ENCODE peak calls at places on chromosomes 1 and 21, in six cellular contexts. Z is ovary, Y is thyroid gland, M is mammary epithelial cell, P is heart left ventricle, C is tibial nerve. R is an unnamed sample.

GRCh38 chr1:151547119-151547899 is 7.2 kb downstream of the TUFT1 start:
- DNase-seq in Z (peak; percentile 66), Y (peak; percentile 93), M (peak; percentile 93), P (peak; percentile 45), C (peak; percentile 22), R (peak; percentile 84)

GRCh38 chr1:247400685-247401084 is 15.3 kb upstream of the NLRP3 start:
- DNase-seq in Z (no peak), Y (no peak), M (no peak), P (no peak), C (no peak), R (no peak)

GRCh38 chr1:36481771-36482723 is 666 bp downstream of the CSF3R start:
- DNase-seq in Z (no peak), Y (no peak), M (no peak), P (no peak), C (no peak), R (no peak)

GRCh38 chr1:214472362-214472761 is 79.0 kb downstream of the PTPN14 start:
- DNase-seq in Z (no peak), Y (no peak), M (peak; percentile 54), P (no peak), C (no peak), R (no peak)

GRCh38 chr1:210072129-210072528 is 134.1 kb downstream of the SYT14 start:
- DNase-seq in Z (no peak), Y (no peak), M (no peak), P (no peak), C (no peak), R (no peak)

GRCh38 chr1:172902861-172903381 is 147.8 kb downstream of the TNFSF18 start:
- DNase-seq in Z (no peak), Y (no peak), M (peak; percentile 84), P (no peak), C (no peak), R (no peak)

GRCh38 chr1:151361883-151362282 is 10.6 kb downstream of the SELENBP1 start:
- DNase-seq in Z (no peak), Y (no peak), M (no peak), P (no peak), C (no peak), R (no peak)

GRCh38 chr1:7302126-7302525 is 469.0 kb upstream of the VAMP3 start:
- DNase-seq in Z (no peak), Y (no peak), M (no peak), P (no peak), C (no peak), R (peak; percentile 19)

GRCh38 chr1:232380131-232380530 is 249.8 kb downstream of the SIPA1L2 start:
- DNase-seq in Z (no peak), Y (no peak), M (no peak), P (no peak), C (no peak), R (no peak)

GRCh38 chr21:44704636-44705001 is 6.8 kb downstream of the TSPEAR start:
- DNase-seq in Z (peak; percentile 18), Y (no peak), M (no peak), P (no peak), C (no peak), R (no peak)

GRCh38 chr1:217311766-217312165 is 319.1 kb downstream of the GPATCH2 start:
- DNase-seq in Z (no peak), Y (no peak), M (no peak), P (no peak), C (no peak), R (no peak)

GRCh38 chr1:181104790-181105133 is 16.3 kb downstream of the IER5 start:
- DNase-seq in Z (no peak), Y (peak; percentile 40), M (no peak), P (no peak), C (no peak), R (no peak)

GRCh38 chr1:32358435-32358834 is 3.9 kb downstream of the FAM229A start:
- DNase-seq in Z (no peak), Y (no peak), M (no peak), P (no peak), C (no peak), R (no peak)

GRCh38 chr21:33858672-33859372 is 56.8 kb downstream of the ATP5PO start:
- DNase-seq in Z (no peak), Y (no peak), M (no peak), P (no peak), C (no peak), R (no peak)

GRCh38 chr1:9822490-9822889 is 1.3 kb downstream of the CLSTN1 start:
- DNase-seq in Z (no peak), Y (no peak), M (no peak), P (no peak), C (no peak), R (no peak)

GRCh38 chr1:57307382-57307781 is 116.5 kb downstream of the DAB1 start:
- DNase-seq in Z (no peak), Y (no peak), M (peak; percentile 2), P (peak; percentile 46), C (no peak), R (no peak)

GRCh38 chr1:181396171-181396670 is 87.1 kb upstream of the CACNA1E start:
- DNase-seq in Z (no peak), Y (no peak), M (no peak), P (no peak), C (no peak), R (no peak)

GRCh38 chr1:245710961-245711903 is 556.4 kb downstream of the KIF26B start:
- DNase-seq in Z (no peak), Y (no peak), M (no peak), P (no peak), C (no peak), R (no peak)

GRCh38 chr1:218377143-218377660 is 32.1 kb downstream of the TGFB2 start:
- DNase-seq in Z (no peak), Y (no peak), M (peak; percentile 95), P (no peak), C (no peak), R (no peak)

GRCh38 chr1:70504821-70505193 is 93.7 kb downstream of the CTH start:
- DNase-seq in Z (peak; percentile 42), Y (no peak), M (no peak), P (no peak), C (peak; percentile 26), R (no peak)

GRCh38 chr1:167488786-167489185 is 29.5 kb downstream of the CD247 start:
- DNase-seq in Z (no peak), Y (peak; percentile 51), M (no peak), P (no peak), C (no peak), R (no peak)

GRCh38 chr1:1356166-1356795 is 2.1 kb downstream of the MXRA8 start:
- DNase-seq in Z (no peak), Y (no peak), M (no peak), P (no peak), C (no peak), R (no peak)

GRCh38 chr1:153760440-153760839 is 14.8 kb upstream of the SLC27A3 start:
- DNase-seq in Z (no peak), Y (no peak), M (no peak), P (no peak), C (no peak), R (no peak)

GRCh38 chr1:177077734-177078489 is 86.6 kb downstream of the ASTN1 start:
- DNase-seq in Z (no peak), Y (no peak), M (no peak), P (no peak), C (no peak), R (no peak)

GRCh38 chr21:46551636-46552241 is 53.1 kb downstream of the S100B start:
- DNase-seq in Z (no peak), Y (no peak), M (no peak), P (peak; percentile 56), C (no peak), R (peak; percentile 44)

GRCh38 chr1:210098376-210098775 is 134.2 kb upstream of the SERTAD4 start:
- DNase-seq in Z (no peak), Y (no peak), M (no peak), P (no peak), C (no peak), R (no peak)

GRCh38 chr1:212125654-212126053 is 90.1 kb downstream of the DTL start:
- DNase-seq in Z (no peak), Y (no peak), M (no peak), P (no peak), C (no peak), R (no peak)
- H3K27ac ChIP-seq in Z (no peak overlapping the region), Y (no peak overlapping the region), M (no peak overlapping the region), P (no peak overlapping the region), C (no peak overlapping the region), R (no peak overlapping the region)

DNA sequence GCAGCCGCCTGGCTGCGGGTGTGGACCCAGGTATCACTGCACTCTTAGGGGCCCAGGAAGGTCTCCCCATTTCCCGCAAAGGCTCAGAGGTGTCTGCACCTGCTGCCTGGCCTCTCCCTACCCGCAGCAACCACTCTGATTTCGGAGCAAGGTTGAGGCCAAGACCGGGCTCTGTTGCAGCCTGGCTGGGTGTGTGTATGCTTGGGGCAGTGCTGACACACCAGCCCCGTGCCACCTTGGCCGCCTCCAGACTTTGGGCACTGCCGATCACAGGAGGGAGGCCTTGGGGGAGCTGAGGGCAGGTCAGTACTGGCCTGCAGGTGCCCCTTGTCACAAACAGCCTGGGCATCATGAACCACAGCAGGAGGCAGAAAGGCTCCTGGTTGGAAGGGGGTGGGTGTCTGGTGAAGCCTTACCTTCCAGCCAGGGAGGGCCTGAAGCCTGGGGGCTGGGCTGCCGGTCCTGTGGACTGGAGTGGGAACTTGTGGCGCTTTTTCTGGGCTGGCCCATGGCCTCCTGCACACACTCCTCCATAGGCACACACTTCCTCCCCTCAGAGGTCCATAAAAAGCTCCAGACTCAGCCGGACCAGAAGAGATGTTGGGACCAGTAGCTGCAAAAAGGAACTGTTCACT is 519.5 kb downstream of the RWDD3 start:
- DNase-seq in Z (no peak), Y (no peak), M (no peak), P (no peak), C (no peak), R (no peak)
- H3K9me3 ChIP-seq in Z (no peaks in the 10 kb centered on the region), Y (no peaks in the 10 kb centered on the region), M (no peaks in the 10 kb centered on the region), P (peaks cover 26% of the 10 kb centered on the region), C (no peaks in the 10 kb centered on the region), R (peaks cover 6% of the 10 kb centered on the region)

GRCh38 chr1:90940746-90941145 is 81.1 kb downstream of the ZNF644 start:
- DNase-seq in Z (no peak), Y (no peak), M (no peak), P (no peak), C (no peak), R (no peak)

GRCh38 chr1:90936061-90936460 is 85.8 kb downstream of the ZNF644 start:
- DNase-seq in Z (no peak), Y (no peak), M (no peak), P (no peak), C (no peak), R (no peak)

GRCh38 chr1:90936731-90937130 is 85.1 kb downstream of the ZNF644 start:
- DNase-seq in Z (no peak), Y (no peak), M (no peak), P (no peak), C (no peak), R (no peak)
- H3K4me1 ChIP-seq in Z (no peaks in the 10 kb centered on the region), Y (peaks cover 8% of the 10 kb centered on the region), M (no peaks in the 10 kb centered on the region), P (no peaks in the 10 kb centered on the region), C (peaks cover 4% of the 10 kb centered on the region), R (peaks cover 12% of the 10 kb centered on the region)

GRCh38 chr1:3082571-3083516 is 13.8 kb downstream of the PRDM16 start:
- DNase-seq in Z (no peak), Y (no peak), M (no peak), P (no peak), C (no peak), R (no peak)

GRCh38 chr1:3080236-3080964 is 11.4 kb downstream of the PRDM16 start:
- DNase-seq in Z (no peak), Y (no peak), M (no peak), P (no peak), C (no peak), R (no peak)

GRCh38 chr1:3082051-3082450 is 13.0 kb downstream of the PRDM16 start:
- DNase-seq in Z (no peak), Y (no peak), M (no peak), P (no peak), C (no peak), R (no peak)

GRCh38 chr1:3079381-3080093 is 10.5 kb downstream of the PRDM16 start:
- DNase-seq in Z (no peak), Y (peak; percentile 61), M (no peak), P (no peak), C (no peak), R (no peak)

GRCh38 chr1:3081171-3081683 is 12.2 kb downstream of the PRDM16 start:
- DNase-seq in Z (no peak), Y (no peak), M (no peak), P (no peak), C (no peak), R (no peak)
- H3K27ac ChIP-seq in Z (no peak overlapping the region), Y (no peak overlapping the region), M (no peak overlapping the region), P (no peak overlapping the region), C (no peak overlapping the region), R (no peak overlapping the region)